ENCODE peak calls at places on chromosomes 4 and X, in four cellular contexts. One of them, this sample, is unnamed.

GRCh38 chr4:56976283-56976877 is 1.0 kb downstream of the NOA1 start:
- DNase-seq in SK-N-SH: no peak
- DNase-seq in HCT116: no peak
- DNase-seq in H1: no peak
- DNase-seq in this sample: no peak

GRCh38 chrX:91331476-91331875 is 103.2 kb upstream of the PABPC5 start:
- DNase-seq in H1: no peak
- DNase-seq in HCT116: no peak
- DNase-seq in SK-N-SH: no peak
- DNase-seq in this sample: peak

GRCh38 chrX:24341795-24342194 is 18.6 kb upstream of the SUPT20HL1 start:
- DNase-seq in HCT116: no peak
- DNase-seq in SK-N-SH: no peak
- DNase-seq in H1: no peak
- DNase-seq in this sample: no peak

GRCh38 chrX:143536176-143536575 is 18.9 kb upstream of the SPANXN3 start:
- DNase-seq in HCT116: no peak
- DNase-seq in SK-N-SH: no peak
- DNase-seq in H1: no peak
- DNase-seq in this sample: peak

GRCh38 chr4:189362364-189362763 is 578.3 kb upstream of the FRG1 start:
- DNase-seq in SK-N-SH: no peak
- DNase-seq in H1: no peak
- DNase-seq in HCT116: no peak
- DNase-seq in this sample: no peak

GRCh38 chrX:338281-338835 is 19.8 kb upstream of the GTPBP6 start:
- DNase-seq in HCT116: no peak
- DNase-seq in H1: no peak
- DNase-seq in SK-N-SH: no peak
- DNase-seq in this sample: no peak

GRCh38 chrX:150155396-150156048 is 207.6 kb upstream of the MAMLD1 start:
- DNase-seq in HCT116: no peak
- DNase-seq in H1: no peak
- DNase-seq in SK-N-SH: peak
- DNase-seq in this sample: no peak

GRCh38 chrX:68183612-68184214 is 249.6 kb downstream of the OPHN1 start:
- DNase-seq in SK-N-SH: peak
- DNase-seq in HCT116: no peak
- DNase-seq in H1: no peak
- DNase-seq in this sample: no peak

GRCh38 chr4:119209077-119209476 is 3.4 kb upstream of the USP53 start:
- DNase-seq in SK-N-SH: no peak
- DNase-seq in HCT116: peak
- DNase-seq in H1: no peak
- DNase-seq in this sample: no peak

GRCh38 chrX:24515447-24515846 is 50.4 kb downstream of the PDK3 start:
- DNase-seq in H1: no peak
- DNase-seq in HCT116: no peak
- DNase-seq in SK-N-SH: no peak
- DNase-seq in this sample: peak

GRCh38 chrX:75155454-75155829 is 641 bp downstream of the ABCB7 start:
- DNase-seq in HCT116: no peak
- DNase-seq in H1: no peak
- DNase-seq in SK-N-SH: peak
- DNase-seq in this sample: peak

GRCh38 chrX:17470136-17470535 is 95.1 kb downstream of the NHS start:
- DNase-seq in H1: no peak
- DNase-seq in SK-N-SH: no peak
- DNase-seq in HCT116: no peak
- DNase-seq in this sample: no peak

GRCh38 chrX:71254092-71254941 is at the start of gene ZMYM3:
- DNase-seq in HCT116: peak
- DNase-seq in SK-N-SH: peak
- DNase-seq in H1: peak
- DNase-seq in this sample: peak

GRCh38 chr4:43837171-43837570 is 611.4 kb downstream of the KCTD8 start:
- DNase-seq in H1: no peak
- DNase-seq in HCT116: no peak
- DNase-seq in SK-N-SH: no peak
- DNase-seq in this sample: no peak

GRCh38 chr4:40289366-40290188 is 45.6 kb upstream of the CHRNA9 start:
- DNase-seq in SK-N-SH: no peak
- DNase-seq in H1: no peak
- DNase-seq in HCT116: no peak
- DNase-seq in this sample: no peak
- TF ChIP-seq JUND in SK-N-SH: no peak
- TF ChIP-seq JUND in H1: no peak
- TF ChIP-seq JUND in HCT116: no peak
- TF ChIP-seq JUND in this sample: no peak

GRCh38 chrX:9464435-9465371 is at the start of gene TBL1X:
- DNase-seq in H1: peak
- DNase-seq in HCT116: no peak
- DNase-seq in SK-N-SH: peak
- DNase-seq in this sample: peak

GRCh38 chrX:9465380-9466114 is 689 bp downstream of the TBL1X start:
- DNase-seq in HCT116: no peak
- DNase-seq in H1: peak
- DNase-seq in SK-N-SH: peak
- DNase-seq in this sample: no peak

GRCh38 chrX:9466711-9467110 is 1.9 kb downstream of the TBL1X start:
- DNase-seq in HCT116: no peak
- DNase-seq in SK-N-SH: no peak
- DNase-seq in H1: no peak
- DNase-seq in this sample: no peak

GRCh38 chrX:9467181-9467580 is 2.3 kb downstream of the TBL1X start:
- DNase-seq in HCT116: no peak
- DNase-seq in H1: no peak
- DNase-seq in SK-N-SH: no peak
- DNase-seq in this sample: no peak

DNA sequence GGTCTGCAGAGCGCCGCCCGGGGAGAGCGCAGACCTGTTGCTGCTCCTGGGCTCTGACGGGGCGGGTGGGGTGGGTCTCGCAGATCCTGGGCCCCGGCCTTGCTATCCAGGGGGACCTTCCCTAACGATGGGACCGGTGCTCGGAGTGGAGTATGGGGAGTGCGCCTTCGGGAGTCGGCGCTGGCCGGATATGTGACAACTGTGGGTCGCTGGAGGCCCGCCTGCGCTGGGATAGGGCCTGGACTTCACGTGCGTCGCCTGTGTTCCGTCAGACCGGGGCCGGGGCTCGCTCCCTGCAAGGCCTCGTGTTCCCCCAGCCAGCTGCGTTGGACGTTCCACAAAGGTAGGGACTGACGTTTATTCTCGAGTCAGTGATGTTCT is 1.2 kb downstream of the TBL1X start:
- DNase-seq in SK-N-SH: peak
- DNase-seq in HCT116: no peak
- DNase-seq in H1: peak
- DNase-seq in this sample: peak
- TF ChIP-seq JUND in SK-N-SH: no peak
- TF ChIP-seq JUND in HCT116: no peak
- TF ChIP-seq JUND in H1: no peak
- TF ChIP-seq JUND in this sample: no peak

GRCh38 chr4:167555338-167556022 is 321.2 kb upstream of the SPOCK3 start:
- DNase-seq in H1: no peak
- DNase-seq in SK-N-SH: no peak
- DNase-seq in HCT116: no peak
- DNase-seq in this sample: no peak
- TF ChIP-seq JUND in H1: no peak
- TF ChIP-seq JUND in SK-N-SH: no peak
- TF ChIP-seq JUND in HCT116: no peak
- TF ChIP-seq JUND in this sample: no peak

DNA sequence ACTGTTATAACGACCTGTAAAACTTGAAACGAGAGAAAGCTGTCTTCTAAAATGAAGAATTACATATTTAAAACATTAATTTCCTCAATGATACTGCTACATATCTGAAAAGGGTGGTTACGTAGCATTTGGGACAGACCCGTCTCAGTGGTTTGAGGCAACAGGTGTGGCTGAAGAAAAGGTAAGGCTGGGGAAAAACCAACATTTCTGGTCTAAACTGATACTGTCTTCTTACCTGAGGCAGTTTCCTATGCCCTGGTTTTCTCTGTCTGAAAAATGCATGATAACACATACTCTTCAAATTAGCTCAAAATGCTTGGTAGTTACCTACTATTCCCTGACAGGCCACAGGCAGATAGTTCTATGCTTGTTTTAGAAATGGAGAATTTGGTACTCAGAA is 30.4 kb downstream of the PLS3 start:
- DNase-seq in H1: no peak
- DNase-seq in SK-N-SH: no peak
- DNase-seq in HCT116: no peak
- DNase-seq in this sample: no peak
- TF ChIP-seq JUND in H1: no peak
- TF ChIP-seq JUND in SK-N-SH: no peak
- TF ChIP-seq JUND in HCT116: no peak
- TF ChIP-seq JUND in this sample: no peak

GRCh38 chr4:52312722-52313121 is 261.6 kb downstream of the SPATA18 start:
- DNase-seq in H1: no peak
- DNase-seq in SK-N-SH: no peak
- DNase-seq in HCT116: peak
- DNase-seq in this sample: no peak
- TF ChIP-seq JUND in H1: no peak
- TF ChIP-seq JUND in SK-N-SH: no peak
- TF ChIP-seq JUND in HCT116: peak
- TF ChIP-seq JUND in this sample: no peak

This sample was measured in T47D.